ENCODE peak calls at places on chromosome 9, in seven cellular contexts. T is RWPE1, D is fibroblast of the aortic adventitia, N is AG09309, J is cardiac fibroblast, U is PC-9, H is SK-N-SH. P is an unnamed sample.

GRCh38 chr9:95197692-95198271 is 119.7 kb downstream of the FANCC start:
- DNase-seq in T (peak; percentile 75), D (peak; percentile 84), N (no peak), J (peak; percentile 65), U (no peak), H (no peak), P (peak; percentile 77)

GRCh38 chr9:38107811-38108304 is 38.8 kb upstream of the SHB start:
- DNase-seq in T (no peak), D (peak; percentile 9), N (no peak), J (no peak), U (no peak), H (no peak), P (no peak)

GRCh38 chr9:86519216-86519615 is 165.0 kb upstream of the TUT7 start:
- DNase-seq in T (no peak), D (peak; percentile 53), N (no peak), J (no peak), U (no peak), H (no peak), P (no peak)

GRCh38 chr9:129414377-129415021 is 206.4 kb downstream of the C9orf50 start:
- DNase-seq in T (no peak), D (peak; percentile 56), N (peak; percentile 37), J (peak; percentile 55), U (no peak), H (no peak), P (peak; percentile 46)

GRCh38 chr9:96483197-96483596 is 33.2 kb downstream of the HABP4 start:
- DNase-seq in T (no peak), D (no peak), N (no peak), J (no peak), U (no peak), H (no peak), P (no peak)

GRCh38 chr9:35708146-35708545 is 18.4 kb upstream of the TPM2 start:
- DNase-seq in T (no peak), D (no peak), N (no peak), J (no peak), U (no peak), H (no peak), P (no peak)

GRCh38 chr9:28136113-28136512 is 562.8 kb upstream of the C9orf72 start:
- DNase-seq in T (no peak), D (no peak), N (no peak), J (no peak), U (no peak), H (no peak), P (no peak)

GRCh38 chr9:120688758-120689157 is 25.5 kb downstream of the MEGF9 start:
- DNase-seq in T (no peak), D (no peak), N (no peak), J (no peak), U (no peak), H (no peak), P (no peak)

GRCh38 chr9:37283730-37284235 is 138.7 kb upstream of the GRHPR start:
- DNase-seq in T (no peak), D (peak; percentile 77), N (no peak), J (peak; percentile 25), U (no peak), H (no peak), P (peak; percentile 59)

GRCh38 chr9:32928145-32928763 is 73.2 kb downstream of the APTX start:
- DNase-seq in T (peak; percentile 52), D (peak; percentile 71), N (no peak), J (peak; percentile 76), U (peak; percentile 40), H (no peak), P (no peak)

GRCh38 chr9:73775757-73776156 is 624.1 kb downstream of the ANXA1 start:
- DNase-seq in T (no peak), D (peak; percentile 4), N (no peak), J (no peak), U (no peak), H (no peak), P (no peak)

DNA sequence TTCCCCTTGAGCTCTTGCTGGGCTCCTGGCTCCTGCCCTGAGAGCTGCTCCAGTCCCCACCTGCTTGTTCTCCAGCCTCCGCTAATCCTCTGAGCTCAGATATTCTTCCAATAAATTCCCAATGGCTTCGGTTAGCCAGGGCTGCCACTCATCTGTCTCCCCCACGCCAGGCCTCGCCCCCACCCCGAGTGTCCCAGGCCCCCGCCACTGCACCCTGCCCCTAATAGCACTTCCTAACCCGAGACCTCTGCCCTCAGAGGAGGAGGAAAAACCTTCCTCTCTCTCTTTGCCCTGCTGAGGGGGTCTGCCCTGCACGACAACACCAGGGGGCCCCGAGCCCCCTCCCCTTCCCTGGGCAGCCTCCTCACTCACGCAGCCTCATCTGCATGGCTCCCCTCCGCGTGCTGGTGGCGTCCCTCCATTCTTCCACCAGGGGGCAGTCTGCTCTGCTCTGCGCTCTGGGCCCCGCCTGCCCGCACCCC is 5.4 kb upstream of the LCN15 start:
- DNase-seq in T (peak; percentile 34), D (no peak), N (no peak), J (no peak), U (peak; percentile 28), H (peak; percentile 96), P (no peak)
- TF ChIP-seq CTCF in T (no peak), D (peak; percentile 63), N (peak; percentile 58), J (peak; percentile 57), U (peak; percentile 63), H (peak; percentile 61), P (peak; percentile 61)

GRCh38 chr9:77834898-77835505 is 186.9 kb upstream of the GNA14 start:
- DNase-seq in T (no peak), D (peak; percentile 70), N (no peak), J (no peak), U (no peak), H (no peak), P (no peak)

GRCh38 chr9:77832647-77833046 is 184.5 kb upstream of the GNA14 start:
- DNase-seq in T (no peak), D (no peak), N (no peak), J (no peak), U (no peak), H (no peak), P (no peak)

GRCh38 chr9:77830618-77831285 is 182.6 kb upstream of the GNA14 start:
- DNase-seq in T (no peak), D (no peak), N (no peak), J (no peak), U (no peak), H (no peak), P (no peak)

GRCh38 chr9:77829440-77829839 is 181.3 kb upstream of the GNA14 start:
- DNase-seq in T (no peak), D (no peak), N (no peak), J (no peak), U (no peak), H (no peak), P (no peak)

DNA sequence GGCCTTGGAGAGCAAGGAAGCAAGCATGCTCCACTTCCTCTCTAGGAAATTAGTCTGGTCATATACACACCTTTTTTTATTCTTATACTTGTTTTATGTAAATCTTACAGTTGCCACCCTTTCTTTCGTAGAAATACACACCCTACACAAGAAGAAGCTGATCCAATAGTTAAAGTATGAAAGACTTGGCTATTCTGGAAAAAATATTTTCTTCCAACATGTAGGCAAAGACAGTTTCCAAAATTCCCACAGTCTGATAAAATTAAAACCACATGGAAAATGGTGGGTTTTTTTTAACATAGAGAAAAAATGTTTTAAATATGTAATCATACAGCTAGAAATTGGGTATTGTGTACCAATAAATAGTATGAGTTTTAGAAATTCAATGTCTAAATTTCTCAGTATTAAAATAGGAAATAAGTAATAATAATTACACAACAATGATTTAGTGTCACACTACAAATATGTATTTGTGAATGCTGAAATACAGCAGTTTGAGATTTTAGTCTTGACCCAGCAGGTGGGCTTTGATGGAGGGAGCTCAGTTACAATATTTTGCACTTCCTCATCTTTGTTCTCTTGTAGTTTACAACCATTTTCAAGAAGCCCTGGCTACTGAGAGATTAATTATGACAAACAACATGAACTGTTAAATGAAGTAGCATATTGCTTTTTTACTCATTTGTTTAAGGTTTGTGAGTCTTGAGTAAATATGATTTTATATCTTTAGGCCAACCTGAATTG is 185.7 kb upstream of the GNA14 start:
- DNase-seq in T (no peak), D (peak; percentile 77), N (no peak), J (no peak), U (no peak), H (no peak), P (no peak)
- TF ChIP-seq CTCF in T (no peak), D (no peak), N (no peak), J (no peak), U (no peak), H (no peak), P (no peak)

GRCh38 chr9:126383395-126384104 is 56.9 kb downstream of the MVB12B start:
- DNase-seq in T (no peak), D (no peak), N (no peak), J (no peak), U (no peak), H (no peak), P (no peak)

GRCh38 chr9:126384926-126385325 is 58.3 kb downstream of the MVB12B start:
- DNase-seq in T (no peak), D (no peak), N (no peak), J (no peak), U (no peak), H (no peak), P (no peak)

GRCh38 chr9:126388964-126389363 is 62.3 kb downstream of the MVB12B start:
- DNase-seq in T (no peak), D (no peak), N (no peak), J (no peak), U (no peak), H (no peak), P (no peak)

GRCh38 chr9:126386814-126387213 is 60.2 kb downstream of the MVB12B start:
- DNase-seq in T (no peak), D (no peak), N (no peak), J (no peak), U (no peak), H (no peak), P (no peak)

DNA sequence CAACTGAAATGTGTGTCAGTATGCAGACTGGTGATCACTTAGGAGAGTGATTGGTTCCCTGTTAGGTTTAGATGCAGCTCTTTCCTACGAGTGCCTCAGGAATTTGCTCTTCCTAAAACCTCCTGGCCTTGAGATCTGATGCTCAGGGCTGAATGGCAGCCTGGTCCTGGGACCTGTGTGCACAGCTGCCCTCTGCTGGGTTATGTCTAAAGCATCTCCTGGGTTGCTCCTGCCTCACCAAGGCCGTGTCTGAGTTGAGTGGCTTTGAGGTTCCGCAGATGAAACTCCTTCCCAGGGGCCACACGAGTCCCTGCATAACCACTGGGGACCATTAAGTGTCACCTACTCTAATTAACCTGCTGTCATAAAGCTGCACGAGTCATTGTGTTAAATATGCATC is 59.5 kb downstream of the MVB12B start:
- DNase-seq in T (peak; percentile 60), D (no peak), N (no peak), J (peak; percentile 17), U (peak; percentile 24), H (no peak), P (no peak)
- TF ChIP-seq CTCF in T (peak; percentile 12), D (peak; percentile 21), N (peak; percentile 36), J (peak; percentile 34), U (peak; percentile 41), H (peak; percentile 28), P (peak; percentile 41)

GRCh38 chr9:84996049-84996448 is 326.5 kb downstream of the NTRK2 start:
- DNase-seq in T (peak; percentile 80), D (no peak), N (peak; percentile 33), J (no peak), U (no peak), H (no peak), P (peak; percentile 25)

GRCh38 chr9:84993105-84993504 is 323.6 kb downstream of the NTRK2 start:
- DNase-seq in T (peak; percentile 67), D (no peak), N (no peak), J (no peak), U (no peak), H (no peak), P (no peak)

GRCh38 chr9:84998639-84999038 is 329.1 kb downstream of the NTRK2 start:
- DNase-seq in T (no peak), D (no peak), N (no peak), J (no peak), U (no peak), H (no peak), P (no peak)

GRCh38 chr9:84996716-84997115 is 327.2 kb downstream of the NTRK2 start:
- DNase-seq in T (no peak), D (no peak), N (no peak), J (no peak), U (no peak), H (no peak), P (no peak)

GRCh38 chr9:84997472-84997871 is 327.9 kb downstream of the NTRK2 start:
- DNase-seq in T (no peak), D (no peak), N (no peak), J (peak; percentile 1), U (no peak), H (no peak), P (no peak)
- TF ChIP-seq CTCF in T (no peak), D (no peak), N (no peak), J (no peak), U (no peak), H (no peak), P (no peak)

P was measured in astrocyte of the spinal cord.